ENCODE peak calls at places on chromosome 6, in five cellular contexts. One of them, this sample, is unnamed. For H3K4me1, the result is how much of the 10 kb centered on the place peaks cover.

GRCh38 chr6:11263185-11263817 is 30.8 kb upstream of the NEDD9 start:
- DNase-seq in neuronal stem cell: no peak
- DNase-seq in MM.1S: no peak
- DNase-seq in cardiac muscle cell: peak
- DNase-seq in OCI-LY7: no peak
- DNase-seq in this sample: no peak

GRCh38 chr6:41199427-41200246 is 1.3 kb downstream of the TREML2 start:
- DNase-seq in MM.1S: peak
- DNase-seq in cardiac muscle cell: no peak
- DNase-seq in OCI-LY7: peak
- DNase-seq in neuronal stem cell: no peak
- DNase-seq in this sample: no peak

GRCh38 chr6:65776332-65776731 is 69.3 kb upstream of the EYS start:
- DNase-seq in MM.1S: no peak
- DNase-seq in neuronal stem cell: no peak
- DNase-seq in cardiac muscle cell: peak
- DNase-seq in OCI-LY7: no peak
- DNase-seq in this sample: no peak

GRCh38 chr6:105402090-105402980 is 547 bp downstream of the PREP start:
- DNase-seq in OCI-LY7: peak
- DNase-seq in neuronal stem cell: peak
- DNase-seq in cardiac muscle cell: no peak
- DNase-seq in MM.1S: peak
- DNase-seq in this sample: no peak

GRCh38 chr6:106530502-106530901 is 98.8 kb downstream of the RTN4IP1 start:
- DNase-seq in neuronal stem cell: no peak
- DNase-seq in cardiac muscle cell: no peak
- DNase-seq in MM.1S: no peak
- DNase-seq in OCI-LY7: no peak
- DNase-seq in this sample: no peak

GRCh38 chr6:293185-294174 is 1.2 kb downstream of the DUSP22 start:
- DNase-seq in neuronal stem cell: no peak
- DNase-seq in cardiac muscle cell: peak
- DNase-seq in OCI-LY7: peak
- DNase-seq in MM.1S: peak
- DNase-seq in this sample: no peak

GRCh38 chr6:77440206-77440976 is 22.9 kb downstream of the HTR1B start:
- DNase-seq in OCI-LY7: no peak
- DNase-seq in cardiac muscle cell: no peak
- DNase-seq in neuronal stem cell: no peak
- DNase-seq in MM.1S: no peak
- DNase-seq in this sample: no peak

GRCh38 chr6:166728884-166729530 is 102.0 kb upstream of the RPS6KA2 start:
- DNase-seq in OCI-LY7: no peak
- DNase-seq in neuronal stem cell: no peak
- DNase-seq in cardiac muscle cell: no peak
- DNase-seq in MM.1S: no peak
- DNase-seq in this sample: no peak

GRCh38 chr6:30818426-30818841 is 65.9 kb upstream of the DDR1 start:
- DNase-seq in cardiac muscle cell: no peak
- DNase-seq in MM.1S: no peak
- DNase-seq in OCI-LY7: no peak
- DNase-seq in neuronal stem cell: no peak
- DNase-seq in this sample: no peak

GRCh38 chr6:160995271-160995670 is 3.7 kb downstream of the MAP3K4 start:
- DNase-seq in MM.1S: no peak
- DNase-seq in neuronal stem cell: no peak
- DNase-seq in OCI-LY7: no peak
- DNase-seq in cardiac muscle cell: no peak
- DNase-seq in this sample: no peak

GRCh38 chr6:89272611-89273010 is 42.5 kb downstream of the GABRR2 start:
- DNase-seq in MM.1S: no peak
- DNase-seq in OCI-LY7: no peak
- DNase-seq in cardiac muscle cell: no peak
- DNase-seq in neuronal stem cell: no peak
- DNase-seq in this sample: no peak

GRCh38 chr6:134732761-134733160 is 217.1 kb downstream of the ALDH8A1 start:
- DNase-seq in cardiac muscle cell: no peak
- DNase-seq in neuronal stem cell: no peak
- DNase-seq in MM.1S: no peak
- DNase-seq in OCI-LY7: no peak
- DNase-seq in this sample: no peak

GRCh38 chr6:134725590-134725989 is 224.3 kb downstream of the ALDH8A1 start:
- DNase-seq in MM.1S: no peak
- DNase-seq in OCI-LY7: no peak
- DNase-seq in neuronal stem cell: no peak
- DNase-seq in cardiac muscle cell: no peak
- DNase-seq in this sample: no peak

GRCh38 chr6:134730013-134730412 is 219.9 kb downstream of the ALDH8A1 start:
- DNase-seq in OCI-LY7: no peak
- DNase-seq in MM.1S: no peak
- DNase-seq in cardiac muscle cell: no peak
- DNase-seq in neuronal stem cell: no peak
- DNase-seq in this sample: no peak

GRCh38 chr6:134727068-134727467 is 222.8 kb downstream of the ALDH8A1 start:
- DNase-seq in neuronal stem cell: no peak
- DNase-seq in MM.1S: no peak
- DNase-seq in cardiac muscle cell: no peak
- DNase-seq in OCI-LY7: no peak
- DNase-seq in this sample: no peak

DNA sequence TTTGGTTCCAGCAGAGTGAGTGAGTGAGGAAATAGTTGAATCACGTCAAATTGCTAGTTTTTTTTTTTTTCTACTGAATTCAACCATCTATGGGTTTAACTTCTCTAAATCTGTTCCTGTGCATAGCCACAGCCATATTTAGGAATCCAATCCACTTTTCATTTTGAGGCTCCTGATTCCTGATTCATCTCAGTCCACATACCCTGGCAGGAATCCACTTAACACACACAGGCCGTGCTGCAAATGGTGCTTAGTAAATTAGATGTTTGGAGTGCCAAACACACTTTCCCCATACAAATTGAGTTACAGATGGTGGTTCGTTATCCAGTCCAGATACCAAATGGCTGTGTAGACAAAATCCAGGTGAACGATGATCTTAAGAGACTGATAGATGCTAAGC is 220.3 kb downstream of the ALDH8A1 start:
- DNase-seq in OCI-LY7: no peak
- DNase-seq in cardiac muscle cell: no peak
- DNase-seq in MM.1S: no peak
- DNase-seq in neuronal stem cell: no peak
- DNase-seq in this sample: no peak
- H3K4me3 ChIP-seq in OCI-LY7: no peak
- H3K4me3 ChIP-seq in cardiac muscle cell: no peak
- H3K4me3 ChIP-seq in MM.1S: no peak
- H3K4me3 ChIP-seq in neuronal stem cell: no peak
- H3K4me3 ChIP-seq in this sample: no peak

GRCh38 chr6:100456881-100457220 is 7.9 kb downstream of the SIM1 start:
- DNase-seq in OCI-LY7: no peak
- DNase-seq in cardiac muscle cell: no peak
- DNase-seq in neuronal stem cell: peak
- DNase-seq in MM.1S: no peak
- DNase-seq in this sample: no peak
- H3K4me1 ChIP-seq in OCI-LY7: under half
- H3K4me1 ChIP-seq in cardiac muscle cell: under half
- H3K4me1 ChIP-seq in neuronal stem cell: under half
- H3K4me1 ChIP-seq in MM.1S: under half
- H3K4me1 ChIP-seq in this sample: under half

DNA sequence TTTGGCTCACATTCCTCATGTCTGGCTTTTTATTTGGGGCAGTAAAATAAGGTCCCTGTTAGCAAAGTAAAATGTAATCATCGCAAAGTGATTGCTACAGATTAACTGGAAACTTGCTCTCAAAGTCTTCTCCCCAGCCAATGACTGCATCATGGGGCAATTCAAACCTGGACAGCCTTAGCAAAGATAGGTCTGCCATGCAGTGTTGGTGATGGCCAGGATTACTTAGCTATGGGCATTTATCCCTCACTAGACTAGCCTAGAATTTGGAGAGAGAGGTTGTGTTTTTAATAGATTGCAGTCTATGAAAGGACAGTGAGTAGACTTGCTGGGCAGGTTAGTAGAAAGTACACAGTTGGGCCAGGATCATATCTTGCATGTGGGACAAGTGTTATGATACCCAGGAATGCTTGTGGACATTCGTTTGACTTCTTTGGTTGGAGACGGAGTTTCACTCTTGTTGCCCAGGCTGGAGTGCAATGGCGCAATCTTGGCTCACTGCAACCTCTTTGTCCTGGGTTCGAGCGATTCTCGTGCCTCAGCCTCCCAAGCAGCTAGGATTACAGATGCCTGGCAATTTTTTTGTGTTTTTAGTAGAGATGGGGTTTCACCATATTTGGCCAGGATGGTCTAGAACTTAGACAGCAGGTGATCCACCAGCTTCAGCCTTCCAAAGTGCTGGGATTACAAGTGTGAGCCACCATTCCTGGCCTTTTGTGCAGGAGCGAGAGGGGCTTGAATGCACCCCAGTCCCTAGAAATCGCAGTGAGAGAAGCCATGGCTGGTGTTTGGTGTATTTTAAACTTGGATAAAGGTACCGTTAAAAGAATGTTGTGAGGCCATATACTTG is 3.4 kb downstream of the RPS12 start:
- DNase-seq in MM.1S: no peak
- DNase-seq in cardiac muscle cell: no peak
- DNase-seq in neuronal stem cell: no peak
- DNase-seq in OCI-LY7: no peak
- DNase-seq in this sample: no peak
- H3K4me3 ChIP-seq in MM.1S: no peak
- H3K4me3 ChIP-seq in cardiac muscle cell: no peak
- H3K4me3 ChIP-seq in neuronal stem cell: no peak
- H3K4me3 ChIP-seq in OCI-LY7: peak
- H3K4me3 ChIP-seq in this sample: no peak

GRCh38 chr6:163919652-163920051 is 505.1 kb downstream of the QKI start:
- DNase-seq in MM.1S: no peak
- DNase-seq in neuronal stem cell: no peak
- DNase-seq in cardiac muscle cell: no peak
- DNase-seq in OCI-LY7: no peak
- DNase-seq in this sample: no peak
- H3K4me1 ChIP-seq in MM.1S: under half
- H3K4me1 ChIP-seq in neuronal stem cell: under half
- H3K4me1 ChIP-seq in cardiac muscle cell: under half
- H3K4me1 ChIP-seq in OCI-LY7: under half
- H3K4me1 ChIP-seq in this sample: under half

GRCh38 chr6:111870054-111870750 is 3.0 kb downstream of the FYN start:
- DNase-seq in OCI-LY7: peak
- DNase-seq in cardiac muscle cell: no peak
- DNase-seq in neuronal stem cell: no peak
- DNase-seq in MM.1S: no peak
- DNase-seq in this sample: no peak
- H3K4me3 ChIP-seq in OCI-LY7: peak
- H3K4me3 ChIP-seq in cardiac muscle cell: no peak
- H3K4me3 ChIP-seq in neuronal stem cell: peak
- H3K4me3 ChIP-seq in MM.1S: no peak
- H3K4me3 ChIP-seq in this sample: peak

GRCh38 chr6:44065443-44066115 is 61.7 kb downstream of the MRPL14 start:
- DNase-seq in MM.1S: no peak
- DNase-seq in neuronal stem cell: no peak
- DNase-seq in OCI-LY7: no peak
- DNase-seq in cardiac muscle cell: no peak
- DNase-seq in this sample: no peak

GRCh38 chr6:44067760-44068139 is 59.5 kb downstream of the MRPL14 start:
- DNase-seq in OCI-LY7: no peak
- DNase-seq in MM.1S: no peak
- DNase-seq in neuronal stem cell: no peak
- DNase-seq in cardiac muscle cell: no peak
- DNase-seq in this sample: no peak

GRCh38 chr6:44068607-44069296 is 58.5 kb downstream of the MRPL14 start:
- DNase-seq in OCI-LY7: no peak
- DNase-seq in neuronal stem cell: no peak
- DNase-seq in cardiac muscle cell: no peak
- DNase-seq in MM.1S: peak
- DNase-seq in this sample: no peak

GRCh38 chr6:44064948-44065272 is 62.3 kb downstream of the MRPL14 start:
- DNase-seq in OCI-LY7: no peak
- DNase-seq in cardiac muscle cell: no peak
- DNase-seq in MM.1S: no peak
- DNase-seq in neuronal stem cell: no peak
- DNase-seq in this sample: no peak

GRCh38 chr6:44067073-44067759 is 60.0 kb downstream of the MRPL14 start:
- DNase-seq in neuronal stem cell: no peak
- DNase-seq in cardiac muscle cell: no peak
- DNase-seq in OCI-LY7: no peak
- DNase-seq in MM.1S: peak
- DNase-seq in this sample: no peak
- H3K4me1 ChIP-seq in neuronal stem cell: under half
- H3K4me1 ChIP-seq in cardiac muscle cell: under half
- H3K4me1 ChIP-seq in OCI-LY7: under half
- H3K4me1 ChIP-seq in MM.1S: under half
- H3K4me1 ChIP-seq in this sample: under half

GRCh38 chr6:144816936-144817335 is 531.8 kb downstream of the UTRN start:
- DNase-seq in MM.1S: no peak
- DNase-seq in cardiac muscle cell: no peak
- DNase-seq in OCI-LY7: no peak
- DNase-seq in neuronal stem cell: no peak
- DNase-seq in this sample: no peak

GRCh38 chr6:144824018-144824417 is 538.9 kb downstream of the UTRN start:
- DNase-seq in cardiac muscle cell: no peak
- DNase-seq in MM.1S: no peak
- DNase-seq in OCI-LY7: no peak
- DNase-seq in neuronal stem cell: peak
- DNase-seq in this sample: no peak

GRCh38 chr6:144820270-144820669 is 535.1 kb downstream of the UTRN start:
- DNase-seq in cardiac muscle cell: no peak
- DNase-seq in MM.1S: no peak
- DNase-seq in OCI-LY7: no peak
- DNase-seq in neuronal stem cell: no peak
- DNase-seq in this sample: no peak
- H3K4me3 ChIP-seq in cardiac muscle cell: no peak
- H3K4me3 ChIP-seq in MM.1S: no peak
- H3K4me3 ChIP-seq in OCI-LY7: no peak
- H3K4me3 ChIP-seq in neuronal stem cell: no peak
- H3K4me3 ChIP-seq in this sample: no peak